ENCODE peak calls at places on chromosomes 2 and 18, in six cellular contexts. K is activated CD8-positive, alpha-beta memory T cell treated with anti-CD3 and anti-CD28 coated beads for 4 hours; V is islet precursor cell; I is stimulated activated CD4-positive, alpha-beta T cell treated with anti-CD3 and anti-CD28 coated beads, Interleukin-4, amount 100 ng/mL, for 48 hours; M is fibroblast of gingiva; P is EL. F is an unnamed sample.

GRCh38 chr2:176106636-176107539 is at the start of gene HOXD11:
- DNase-seq in M (no peak), K (no peak), V (no peak), P (peak), I (no peak), F (no peak)

GRCh38 chr2:20450201-20451108 is 3.6 kb downstream of the RHOB start:
- DNase-seq in P (peak), V (peak), K (no peak), M (peak), I (no peak), F (no peak)

GRCh38 chr2:417662-418061 is 129.8 kb upstream of the ALKAL2 start:
- DNase-seq in V (no peak), K (no peak), M (no peak), I (no peak), P (no peak), F (no peak)

GRCh38 chr2:32922466-32922865 is 24.3 kb upstream of the LTBP1 start:
- DNase-seq in K (no peak), V (no peak), M (no peak), I (no peak), P (no peak), F (no peak)

GRCh38 chr18:69954719-69955118 is 7.0 kb upstream of the CD226 start:
- DNase-seq in P (no peak), V (no peak), K (no peak), I (no peak), M (no peak), F (no peak)

GRCh38 chr2:169983506-169983905 is 156.3 kb downstream of the UBR3 start:
- DNase-seq in I (no peak), M (no peak), V (no peak), P (no peak), K (no peak), F (no peak)

GRCh38 chr2:127859712-127860085 is 1.7 kb upstream of the POLR2D start:
- DNase-seq in P (no peak), I (peak), V (peak), K (peak), M (no peak), F (peak)

GRCh38 chr2:75707901-75708300 is 2.8 kb downstream of the GCFC2 start:
- DNase-seq in P (peak), M (no peak), V (no peak), K (no peak), I (no peak), F (no peak)

GRCh38 chr2:14903709-14904374 is 271.3 kb downstream of the LRATD1 start:
- DNase-seq in M (no peak), P (peak), K (no peak), I (peak), V (peak), F (peak)

F was measured in progenitor cell of endocrine pancreas.